ENCODE peak calls at places on chromosomes 6 and 20, in five cellular contexts. One of them, this sample, is unnamed.

GRCh38 chr6:126535585-126535984 is 195.7 kb downstream of the CENPW start:
- DNase-seq in D721Med: no peak
- DNase-seq in CD8-positive, alpha-beta T cell: no peak
- DNase-seq in ovary: no peak
- DNase-seq in left ventricle myocardium inferior: no peak
- DNase-seq in this sample: no peak

GRCh38 chr20:45965169-45966002 is 6.6 kb downstream of the ZNF335 start:
- DNase-seq in D721Med: no peak
- DNase-seq in CD8-positive, alpha-beta T cell: no peak
- DNase-seq in left ventricle myocardium inferior: no peak
- DNase-seq in ovary: no peak
- DNase-seq in this sample: no peak

GRCh38 chr6:38593419-38593818 is 46.3 kb downstream of the BTBD9 start:
- DNase-seq in CD8-positive, alpha-beta T cell: no peak
- DNase-seq in D721Med: no peak
- DNase-seq in left ventricle myocardium inferior: no peak
- DNase-seq in ovary: no peak
- DNase-seq in this sample: no peak

GRCh38 chr6:148037496-148037895 is 305.1 kb upstream of the SASH1 start:
- DNase-seq in D721Med: no peak
- DNase-seq in CD8-positive, alpha-beta T cell: no peak
- DNase-seq in ovary: no peak
- DNase-seq in left ventricle myocardium inferior: no peak
- DNase-seq in this sample: no peak

GRCh38 chr6:20840675-20841074 is 306.4 kb downstream of the CDKAL1 start:
- DNase-seq in D721Med: no peak
- DNase-seq in CD8-positive, alpha-beta T cell: no peak
- DNase-seq in left ventricle myocardium inferior: no peak
- DNase-seq in ovary: no peak
- DNase-seq in this sample: no peak

GRCh38 chr6:114282268-114282667 is 60.6 kb downstream of the HS3ST5 start:
- DNase-seq in left ventricle myocardium inferior: no peak
- DNase-seq in CD8-positive, alpha-beta T cell: no peak
- DNase-seq in ovary: no peak
- DNase-seq in D721Med: no peak
- DNase-seq in this sample: no peak

GRCh38 chr6:21594427-21595264 is 1.1 kb downstream of the SOX4 start:
- DNase-seq in D721Med: no peak
- DNase-seq in left ventricle myocardium inferior: peak
- DNase-seq in CD8-positive, alpha-beta T cell: peak
- DNase-seq in ovary: peak
- DNase-seq in this sample: peak

GRCh38 chr6:42128460-42129359 is 13.7 kb downstream of the C6orf132 start:
- DNase-seq in CD8-positive, alpha-beta T cell: no peak
- DNase-seq in ovary: no peak
- DNase-seq in D721Med: peak
- DNase-seq in left ventricle myocardium inferior: no peak
- DNase-seq in this sample: no peak

GRCh38 chr20:62366370-62367135 is 559 bp downstream of the LAMA5 start:
- DNase-seq in ovary: no peak
- DNase-seq in left ventricle myocardium inferior: peak
- DNase-seq in CD8-positive, alpha-beta T cell: no peak
- DNase-seq in D721Med: no peak
- DNase-seq in this sample: no peak

GRCh38 chr6:153790881-153791473 is 248.1 kb upstream of the OPRM1 start:
- DNase-seq in ovary: no peak
- DNase-seq in left ventricle myocardium inferior: no peak
- DNase-seq in CD8-positive, alpha-beta T cell: no peak
- DNase-seq in D721Med: no peak
- DNase-seq in this sample: no peak

GRCh38 chr20:34871320-34871926 is 1.2 kb downstream of the GGT7 start:
- DNase-seq in left ventricle myocardium inferior: no peak
- DNase-seq in ovary: no peak
- DNase-seq in D721Med: no peak
- DNase-seq in CD8-positive, alpha-beta T cell: no peak
- DNase-seq in this sample: no peak

GRCh38 chr20:4901031-4901818 is 100.1 kb downstream of the SLC23A2 start:
- DNase-seq in ovary: no peak
- DNase-seq in D721Med: no peak
- DNase-seq in CD8-positive, alpha-beta T cell: no peak
- DNase-seq in left ventricle myocardium inferior: no peak
- DNase-seq in this sample: no peak

GRCh38 chr6:137744877-137745276 is 122.2 kb upstream of the TNFAIP3 start:
- DNase-seq in left ventricle myocardium inferior: no peak
- DNase-seq in ovary: no peak
- DNase-seq in CD8-positive, alpha-beta T cell: no peak
- DNase-seq in D721Med: no peak
- DNase-seq in this sample: no peak

GRCh38 chr6:67459556-67459955 is 1175.5 kb upstream of the ADGRB3 start:
- DNase-seq in left ventricle myocardium inferior: no peak
- DNase-seq in CD8-positive, alpha-beta T cell: no peak
- DNase-seq in ovary: no peak
- DNase-seq in D721Med: no peak
- DNase-seq in this sample: no peak
- TF ChIP-seq CTCF in left ventricle myocardium inferior: no peak
- TF ChIP-seq CTCF in CD8-positive, alpha-beta T cell: no peak
- TF ChIP-seq CTCF in ovary: no peak
- TF ChIP-seq CTCF in D721Med: no peak
- TF ChIP-seq CTCF in this sample: no peak

GRCh38 chr6:34237722-34238506 is 1.2 kb downstream of the HMGA1 start:
- DNase-seq in CD8-positive, alpha-beta T cell: peak
- DNase-seq in ovary: no peak
- DNase-seq in left ventricle myocardium inferior: no peak
- DNase-seq in D721Med: no peak
- DNase-seq in this sample: peak
- TF ChIP-seq CTCF in CD8-positive, alpha-beta T cell: peak
- TF ChIP-seq CTCF in ovary: no peak
- TF ChIP-seq CTCF in left ventricle myocardium inferior: peak
- TF ChIP-seq CTCF in D721Med: peak
- TF ChIP-seq CTCF in this sample: no peak

GRCh38 chr6:32843979-32844838 is at the start of gene PSMB8:
- DNase-seq in ovary: peak
- DNase-seq in D721Med: peak
- DNase-seq in left ventricle myocardium inferior: peak
- DNase-seq in CD8-positive, alpha-beta T cell: peak
- DNase-seq in this sample: peak
- TF ChIP-seq CTCF in ovary: peak
- TF ChIP-seq CTCF in D721Med: no peak
- TF ChIP-seq CTCF in left ventricle myocardium inferior: peak
- TF ChIP-seq CTCF in CD8-positive, alpha-beta T cell: no peak
- TF ChIP-seq CTCF in this sample: no peak

GRCh38 chr20:59428441-59429205 is 128.2 kb downstream of the EDN3 start:
- DNase-seq in D721Med: no peak
- DNase-seq in ovary: no peak
- DNase-seq in CD8-positive, alpha-beta T cell: no peak
- DNase-seq in left ventricle myocardium inferior: no peak
- DNase-seq in this sample: no peak
- TF ChIP-seq CTCF in D721Med: no peak
- TF ChIP-seq CTCF in ovary: no peak
- TF ChIP-seq CTCF in CD8-positive, alpha-beta T cell: no peak
- TF ChIP-seq CTCF in left ventricle myocardium inferior: no peak
- TF ChIP-seq CTCF in this sample: no peak

DNA sequence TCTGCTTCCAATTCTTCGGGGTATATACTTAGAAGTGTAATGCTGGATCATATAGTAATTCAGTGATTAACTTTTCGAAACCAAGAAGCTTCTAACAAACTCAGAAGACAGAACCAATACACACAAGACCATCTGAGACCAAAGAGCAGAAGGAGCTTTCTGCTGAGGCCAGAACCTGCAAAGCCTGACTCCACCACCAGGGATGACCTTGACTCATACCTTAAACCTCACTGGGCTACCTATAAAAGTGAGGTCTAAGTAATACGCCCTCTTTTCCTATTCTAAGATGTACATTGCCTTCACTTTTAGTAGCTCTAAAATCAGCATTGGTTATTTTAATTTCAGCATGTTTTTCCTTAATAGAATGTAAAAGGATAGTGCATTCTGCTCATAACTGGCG is 84.8 kb downstream of the FOXF2 start:
- DNase-seq in left ventricle myocardium inferior: no peak
- DNase-seq in ovary: no peak
- DNase-seq in D721Med: no peak
- DNase-seq in CD8-positive, alpha-beta T cell: no peak
- DNase-seq in this sample: no peak
- TF ChIP-seq CTCF in left ventricle myocardium inferior: no peak
- TF ChIP-seq CTCF in ovary: no peak
- TF ChIP-seq CTCF in D721Med: no peak
- TF ChIP-seq CTCF in CD8-positive, alpha-beta T cell: no peak
- TF ChIP-seq CTCF in this sample: no peak

GRCh38 chr6:100255701-100256100 is 209.0 kb downstream of the SIM1 start:
- DNase-seq in D721Med: no peak
- DNase-seq in CD8-positive, alpha-beta T cell: no peak
- DNase-seq in left ventricle myocardium inferior: no peak
- DNase-seq in ovary: no peak
- DNase-seq in this sample: no peak

GRCh38 chr6:100260584-100260983 is 204.1 kb downstream of the SIM1 start:
- DNase-seq in CD8-positive, alpha-beta T cell: no peak
- DNase-seq in D721Med: no peak
- DNase-seq in left ventricle myocardium inferior: no peak
- DNase-seq in ovary: no peak
- DNase-seq in this sample: no peak

GRCh38 chr6:100261486-100261885 is 203.2 kb downstream of the SIM1 start:
- DNase-seq in CD8-positive, alpha-beta T cell: no peak
- DNase-seq in left ventricle myocardium inferior: no peak
- DNase-seq in D721Med: no peak
- DNase-seq in ovary: no peak
- DNase-seq in this sample: no peak

GRCh38 chr6:100258752-100259151 is 206.0 kb downstream of the SIM1 start:
- DNase-seq in left ventricle myocardium inferior: no peak
- DNase-seq in D721Med: no peak
- DNase-seq in CD8-positive, alpha-beta T cell: no peak
- DNase-seq in ovary: no peak
- DNase-seq in this sample: no peak

DNA sequence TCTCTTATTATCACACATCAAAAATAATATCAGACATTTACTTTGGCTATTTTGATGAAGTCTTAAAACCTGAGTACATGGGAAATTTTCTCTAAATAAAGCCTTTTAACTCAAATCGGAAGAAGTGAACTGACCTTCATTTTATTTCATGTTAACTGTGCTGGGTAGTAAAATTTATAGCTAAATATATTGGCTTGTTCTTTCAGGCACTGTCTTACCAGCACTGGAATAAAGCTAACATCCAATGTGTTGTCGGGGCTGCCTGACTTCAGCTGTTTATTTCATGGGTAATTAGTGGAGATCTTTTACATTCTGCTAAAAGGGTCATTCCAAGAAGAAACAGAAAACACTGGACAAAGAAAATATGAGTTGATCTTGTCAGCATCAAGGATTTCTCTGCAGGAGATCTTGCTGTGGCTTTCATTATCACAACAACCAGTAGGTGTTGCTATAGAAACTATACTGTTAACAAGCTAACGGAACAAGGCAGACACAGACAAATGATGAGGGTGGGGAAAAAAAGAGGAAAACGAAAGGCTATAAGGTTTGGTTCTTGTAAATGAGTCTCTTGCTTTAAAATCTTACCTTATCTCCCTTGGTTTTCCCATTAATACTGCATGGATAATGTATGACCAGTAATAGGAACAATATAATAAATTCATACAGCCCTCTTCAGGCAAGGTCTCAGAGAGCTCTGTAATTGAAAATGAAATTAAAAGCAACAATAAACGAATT is 206.9 kb downstream of the SIM1 start:
- DNase-seq in D721Med: no peak
- DNase-seq in ovary: no peak
- DNase-seq in CD8-positive, alpha-beta T cell: no peak
- DNase-seq in left ventricle myocardium inferior: no peak
- DNase-seq in this sample: no peak
- TF ChIP-seq CTCF in D721Med: no peak
- TF ChIP-seq CTCF in ovary: no peak
- TF ChIP-seq CTCF in CD8-positive, alpha-beta T cell: no peak
- TF ChIP-seq CTCF in left ventricle myocardium inferior: no peak
- TF ChIP-seq CTCF in this sample: no peak

GRCh38 chr6:117280922-117281321 is 15.6 kb downstream of the VGLL2 start:
- DNase-seq in CD8-positive, alpha-beta T cell: no peak
- DNase-seq in left ventricle myocardium inferior: no peak
- DNase-seq in D721Med: no peak
- DNase-seq in ovary: no peak
- DNase-seq in this sample: no peak
- TF ChIP-seq CTCF in CD8-positive, alpha-beta T cell: no peak
- TF ChIP-seq CTCF in left ventricle myocardium inferior: peak
- TF ChIP-seq CTCF in D721Med: peak
- TF ChIP-seq CTCF in ovary: no peak
- TF ChIP-seq CTCF in this sample: no peak

DNA sequence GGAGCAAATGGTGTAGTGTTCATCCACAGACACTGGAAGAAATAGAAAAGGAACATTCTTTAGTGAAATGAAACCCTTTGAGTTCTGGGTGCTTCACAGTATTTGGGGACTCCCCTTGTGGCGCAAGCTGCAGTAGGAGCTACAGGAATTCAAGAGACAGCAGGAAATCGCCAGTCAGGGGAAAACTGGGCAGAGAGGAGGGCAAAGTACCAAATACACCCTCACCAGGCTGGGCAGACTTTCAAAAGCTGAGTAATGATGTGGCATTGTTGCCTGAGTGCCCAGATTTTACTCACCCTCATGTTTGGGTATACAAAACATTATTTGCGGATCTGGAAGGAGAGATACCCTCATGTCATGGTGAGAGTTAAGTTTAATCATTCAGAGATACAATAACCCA is 97.9 kb downstream of the SOD2 start:
- DNase-seq in D721Med: no peak
- DNase-seq in CD8-positive, alpha-beta T cell: no peak
- DNase-seq in left ventricle myocardium inferior: no peak
- DNase-seq in ovary: no peak
- DNase-seq in this sample: no peak
- TF ChIP-seq CTCF in D721Med: no peak
- TF ChIP-seq CTCF in CD8-positive, alpha-beta T cell: no peak
- TF ChIP-seq CTCF in left ventricle myocardium inferior: no peak
- TF ChIP-seq CTCF in ovary: no peak
- TF ChIP-seq CTCF in this sample: no peak

GRCh38 chr6:55943329-55943728 is 67.9 kb upstream of the BMP5 start:
- DNase-seq in ovary: no peak
- DNase-seq in CD8-positive, alpha-beta T cell: no peak
- DNase-seq in left ventricle myocardium inferior: no peak
- DNase-seq in D721Med: no peak
- DNase-seq in this sample: no peak

GRCh38 chr6:55937227-55937626 is 61.8 kb upstream of the BMP5 start:
- DNase-seq in left ventricle myocardium inferior: no peak
- DNase-seq in D721Med: no peak
- DNase-seq in ovary: no peak
- DNase-seq in CD8-positive, alpha-beta T cell: no peak
- DNase-seq in this sample: no peak

GRCh38 chr6:55941713-55942112 is 66.3 kb upstream of the BMP5 start:
- DNase-seq in left ventricle myocardium inferior: no peak
- DNase-seq in CD8-positive, alpha-beta T cell: no peak
- DNase-seq in ovary: no peak
- DNase-seq in D721Med: no peak
- DNase-seq in this sample: no peak
- TF ChIP-seq CTCF in left ventricle myocardium inferior: peak
- TF ChIP-seq CTCF in CD8-positive, alpha-beta T cell: no peak
- TF ChIP-seq CTCF in ovary: no peak
- TF ChIP-seq CTCF in D721Med: peak
- TF ChIP-seq CTCF in this sample: no peak

This sample was measured in activated B cell treated with CpG ODN at 0.5 μM for 24 hours.